ENCODE peak calls at places on chromosomes 3 and 15, in seven cellular contexts. One of them, this sample, is unnamed.

GRCh38 chr3:166955549-166955948 is 424.5 kb downstream of the ZBBX start:
- DNase-seq in esophagus squamous epithelium: no peak
- DNase-seq in NCI-H774: no peak
- DNase-seq in cardiac fibroblast: peak
- DNase-seq in astrocyte of the cerebellum: no peak
- DNase-seq in SK-N-DZ: no peak
- DNase-seq in H7: no peak
- DNase-seq in this sample: no peak

GRCh38 chr3:54517424-54517823 is 395.1 kb downstream of the CACNA2D3 start:
- DNase-seq in esophagus squamous epithelium: no peak
- DNase-seq in NCI-H774: no peak
- DNase-seq in cardiac fibroblast: no peak
- DNase-seq in astrocyte of the cerebellum: no peak
- DNase-seq in SK-N-DZ: no peak
- DNase-seq in H7: no peak
- DNase-seq in this sample: no peak

GRCh38 chr15:35256555-35256954 is 171.5 kb upstream of the NANOGP8 start:
- DNase-seq in esophagus squamous epithelium: no peak
- DNase-seq in NCI-H774: no peak
- DNase-seq in cardiac fibroblast: peak
- DNase-seq in astrocyte of the cerebellum: no peak
- DNase-seq in SK-N-DZ: no peak
- DNase-seq in H7: no peak
- DNase-seq in this sample: no peak

GRCh38 chr3:123419850-123420292 is 29.0 kb downstream of the ADCY5 start:
- DNase-seq in esophagus squamous epithelium: no peak
- DNase-seq in NCI-H774: no peak
- DNase-seq in cardiac fibroblast: no peak
- DNase-seq in astrocyte of the cerebellum: no peak
- DNase-seq in SK-N-DZ: no peak
- DNase-seq in H7: no peak
- DNase-seq in this sample: no peak

GRCh38 chr3:40873934-40874699 is 325.2 kb upstream of the CTNNB1 start:
- DNase-seq in esophagus squamous epithelium: no peak
- DNase-seq in NCI-H774: no peak
- DNase-seq in cardiac fibroblast: no peak
- DNase-seq in astrocyte of the cerebellum: no peak
- DNase-seq in SK-N-DZ: peak
- DNase-seq in H7: no peak
- DNase-seq in this sample: no peak

GRCh38 chr15:100124936-100125626 is 216.7 kb downstream of the ADAMTS17 start:
- DNase-seq in esophagus squamous epithelium: no peak
- DNase-seq in NCI-H774: no peak
- DNase-seq in cardiac fibroblast: no peak
- DNase-seq in astrocyte of the cerebellum: no peak
- DNase-seq in SK-N-DZ: no peak
- DNase-seq in H7: no peak
- DNase-seq in this sample: no peak

GRCh38 chr3:112643621-112644236 is 2.8 kb upstream of the CCDC80 start:
- DNase-seq in esophagus squamous epithelium: no peak
- DNase-seq in NCI-H774: no peak
- DNase-seq in cardiac fibroblast: no peak
- DNase-seq in astrocyte of the cerebellum: no peak
- DNase-seq in SK-N-DZ: no peak
- DNase-seq in H7: no peak
- DNase-seq in this sample: no peak

GRCh38 chr3:3307491-3307890 is 128.0 kb upstream of the CRBN start:
- DNase-seq in esophagus squamous epithelium: no peak
- DNase-seq in NCI-H774: no peak
- DNase-seq in cardiac fibroblast: no peak
- DNase-seq in astrocyte of the cerebellum: no peak
- DNase-seq in SK-N-DZ: no peak
- DNase-seq in H7: no peak
- DNase-seq in this sample: no peak

GRCh38 chr3:170765419-170766078 is 104.4 kb downstream of the RPL22L1 start:
- DNase-seq in esophagus squamous epithelium: no peak
- DNase-seq in NCI-H774: peak
- DNase-seq in cardiac fibroblast: peak
- DNase-seq in astrocyte of the cerebellum: no peak
- DNase-seq in SK-N-DZ: no peak
- DNase-seq in H7: no peak
- DNase-seq in this sample: no peak

GRCh38 chr3:61227799-61228198 is 23.5 kb downstream of the FHIT start:
- DNase-seq in esophagus squamous epithelium: no peak
- DNase-seq in NCI-H774: no peak
- DNase-seq in cardiac fibroblast: no peak
- DNase-seq in astrocyte of the cerebellum: no peak
- DNase-seq in SK-N-DZ: no peak
- DNase-seq in H7: no peak
- DNase-seq in this sample: no peak

GRCh38 chr15:32687556-32687955 is 30.2 kb upstream of the GREM1 start:
- DNase-seq in esophagus squamous epithelium: no peak
- DNase-seq in NCI-H774: no peak
- DNase-seq in cardiac fibroblast: peak
- DNase-seq in astrocyte of the cerebellum: no peak
- DNase-seq in SK-N-DZ: no peak
- DNase-seq in H7: no peak
- DNase-seq in this sample: no peak

GRCh38 chr3:127389415-127389814 is 101.6 kb upstream of the PRR20G start:
- DNase-seq in esophagus squamous epithelium: no peak
- DNase-seq in NCI-H774: no peak
- DNase-seq in cardiac fibroblast: no peak
- DNase-seq in astrocyte of the cerebellum: no peak
- DNase-seq in SK-N-DZ: no peak
- DNase-seq in H7: no peak
- DNase-seq in this sample: no peak

GRCh38 chr3:52291508-52292181 is 4.0 kb downstream of the GLYCTK start:
- DNase-seq in esophagus squamous epithelium: no peak
- DNase-seq in NCI-H774: no peak
- DNase-seq in cardiac fibroblast: no peak
- DNase-seq in astrocyte of the cerebellum: no peak
- DNase-seq in SK-N-DZ: no peak
- DNase-seq in H7: peak
- DNase-seq in this sample: no peak

GRCh38 chr15:85625431-85625830 is 169.3 kb downstream of the KLHL25 start:
- DNase-seq in esophagus squamous epithelium: no peak
- DNase-seq in NCI-H774: no peak
- DNase-seq in cardiac fibroblast: no peak
- DNase-seq in astrocyte of the cerebellum: no peak
- DNase-seq in SK-N-DZ: no peak
- DNase-seq in H7: no peak
- DNase-seq in this sample: no peak

GRCh38 chr15:86892774-86893449 is 813.2 kb downstream of the AGBL1 start:
- DNase-seq in esophagus squamous epithelium: no peak
- DNase-seq in NCI-H774: no peak
- DNase-seq in cardiac fibroblast: peak
- DNase-seq in astrocyte of the cerebellum: peak
- DNase-seq in SK-N-DZ: no peak
- DNase-seq in H7: no peak
- DNase-seq in this sample: no peak

GRCh38 chr3:32316319-32316718 is 75.3 kb upstream of the CMTM7 start:
- DNase-seq in esophagus squamous epithelium: no peak
- DNase-seq in NCI-H774: no peak
- DNase-seq in cardiac fibroblast: no peak
- DNase-seq in astrocyte of the cerebellum: no peak
- DNase-seq in SK-N-DZ: no peak
- DNase-seq in H7: no peak
- DNase-seq in this sample: no peak

GRCh38 chr3:141477224-141477623 is 9.6 kb upstream of the RASA2 start:
- DNase-seq in esophagus squamous epithelium: no peak
- DNase-seq in NCI-H774: no peak
- DNase-seq in cardiac fibroblast: peak
- DNase-seq in astrocyte of the cerebellum: peak
- DNase-seq in SK-N-DZ: no peak
- DNase-seq in H7: no peak
- DNase-seq in this sample: no peak

GRCh38 chr3:148737104-148737525 is 39.4 kb downstream of the AGTR1 start:
- DNase-seq in esophagus squamous epithelium: no peak
- DNase-seq in NCI-H774: no peak
- DNase-seq in cardiac fibroblast: peak
- DNase-seq in astrocyte of the cerebellum: no peak
- DNase-seq in SK-N-DZ: no peak
- DNase-seq in H7: no peak
- DNase-seq in this sample: no peak

GRCh38 chr3:98353554-98353953 is at the start of gene OR5K4:
- DNase-seq in esophagus squamous epithelium: no peak
- DNase-seq in NCI-H774: no peak
- DNase-seq in cardiac fibroblast: no peak
- DNase-seq in astrocyte of the cerebellum: no peak
- DNase-seq in SK-N-DZ: no peak
- DNase-seq in H7: no peak
- DNase-seq in this sample: no peak

GRCh38 chr3:13884851-13885703 is 5.2 kb upstream of the WNT7A start:
- DNase-seq in esophagus squamous epithelium: no peak
- DNase-seq in NCI-H774: peak
- DNase-seq in cardiac fibroblast: peak
- DNase-seq in astrocyte of the cerebellum: no peak
- DNase-seq in SK-N-DZ: peak
- DNase-seq in H7: peak
- DNase-seq in this sample: peak

GRCh38 chr3:67790043-67790442 is 135.6 kb upstream of the SUCLG2 start:
- DNase-seq in esophagus squamous epithelium: no peak
- DNase-seq in NCI-H774: no peak
- DNase-seq in cardiac fibroblast: peak
- DNase-seq in astrocyte of the cerebellum: peak
- DNase-seq in SK-N-DZ: peak
- DNase-seq in H7: peak
- DNase-seq in this sample: peak

GRCh38 chr3:14371573-14372474 is 30.6 kb upstream of the SLC6A6 start:
- DNase-seq in esophagus squamous epithelium: peak
- DNase-seq in NCI-H774: peak
- DNase-seq in cardiac fibroblast: peak
- DNase-seq in astrocyte of the cerebellum: no peak
- DNase-seq in SK-N-DZ: no peak
- DNase-seq in H7: no peak
- DNase-seq in this sample: no peak

GRCh38 chr3:38036286-38036685 is 2.7 kb upstream of the DLEC1 start:
- DNase-seq in esophagus squamous epithelium: no peak
- DNase-seq in NCI-H774: no peak
- DNase-seq in cardiac fibroblast: no peak
- DNase-seq in astrocyte of the cerebellum: no peak
- DNase-seq in SK-N-DZ: no peak
- DNase-seq in H7: no peak
- DNase-seq in this sample: no peak

GRCh38 chr3:87120850-87121249 is 106.3 kb upstream of the CHMP2B start:
- DNase-seq in esophagus squamous epithelium: no peak
- DNase-seq in NCI-H774: peak
- DNase-seq in cardiac fibroblast: no peak
- DNase-seq in astrocyte of the cerebellum: no peak
- DNase-seq in SK-N-DZ: no peak
- DNase-seq in H7: peak
- DNase-seq in this sample: peak

GRCh38 chr15:82178061-82178460 is 84.5 kb downstream of the EFL1 start:
- DNase-seq in esophagus squamous epithelium: no peak
- DNase-seq in NCI-H774: no peak
- DNase-seq in cardiac fibroblast: peak
- DNase-seq in astrocyte of the cerebellum: peak
- DNase-seq in SK-N-DZ: no peak
- DNase-seq in H7: no peak
- DNase-seq in this sample: no peak

GRCh38 chr3:195178124-195178910 is 92.6 kb downstream of the XXYLT1 start:
- DNase-seq in esophagus squamous epithelium: no peak
- DNase-seq in NCI-H774: peak
- DNase-seq in cardiac fibroblast: no peak
- DNase-seq in astrocyte of the cerebellum: no peak
- DNase-seq in SK-N-DZ: no peak
- DNase-seq in H7: no peak
- DNase-seq in this sample: no peak

GRCh38 chr3:36416660-36417059 is 36.4 kb downstream of the STAC start:
- DNase-seq in esophagus squamous epithelium: no peak
- DNase-seq in NCI-H774: no peak
- DNase-seq in cardiac fibroblast: peak
- DNase-seq in astrocyte of the cerebellum: no peak
- DNase-seq in SK-N-DZ: no peak
- DNase-seq in H7: no peak
- DNase-seq in this sample: no peak

GRCh38 chr3:75220932-75221331 is 443.2 kb upstream of the FRG2C start:
- DNase-seq in esophagus squamous epithelium: no peak
- DNase-seq in NCI-H774: no peak
- DNase-seq in cardiac fibroblast: no peak
- DNase-seq in astrocyte of the cerebellum: no peak
- DNase-seq in SK-N-DZ: no peak
- DNase-seq in H7: no peak
- DNase-seq in this sample: no peak

This sample was measured in H9.